ENCODE peak calls at places on chromosome 19, in four cellular contexts. U, I, K and A are unnamed samples. For H3K4me1, the result is how much of the 10 kb centered on the place peaks cover.

GRCh38 chr19:48596679-48597465 is 9.7 kb upstream of the SPACA4 start:
- DNase-seq in U (no peak), I (no peak), K (no peak), A (no peak)

GRCh38 chr19:55550321-55550650 is 4.9 kb upstream of the SBK3 start:
- DNase-seq in U (no peak), I (no peak), K (no peak), A (no peak)

GRCh38 chr19:925087-925911 is 536 bp upstream of the ARID3A start:
- DNase-seq in U (peak), I (peak), K (peak), A (peak)

GRCh38 chr19:41541990-41542584 is 33.9 kb upstream of the CEACAM21 start:
- DNase-seq in U (peak), I (peak), K (peak), A (peak)

GRCh38 chr19:20513179-20513934 is 52.2 kb downstream of the ZNF737 start:
- DNase-seq in U (no peak), I (no peak), K (no peak), A (no peak)

GRCh38 chr19:17054746-17055145 is 20.5 kb downstream of the HAUS8 start:
- DNase-seq in U (no peak), I (no peak), K (no peak), A (no peak)

GRCh38 chr19:28075229-28075628 is 1137.7 kb downstream of the UQCRFS1 start:
- DNase-seq in U (no peak), I (no peak), K (no peak), A (no peak)

GRCh38 chr19:28736528-28736927 is 476.4 kb downstream of the UQCRFS1 start:
- DNase-seq in U (no peak), I (no peak), K (no peak), A (no peak)

DNA sequence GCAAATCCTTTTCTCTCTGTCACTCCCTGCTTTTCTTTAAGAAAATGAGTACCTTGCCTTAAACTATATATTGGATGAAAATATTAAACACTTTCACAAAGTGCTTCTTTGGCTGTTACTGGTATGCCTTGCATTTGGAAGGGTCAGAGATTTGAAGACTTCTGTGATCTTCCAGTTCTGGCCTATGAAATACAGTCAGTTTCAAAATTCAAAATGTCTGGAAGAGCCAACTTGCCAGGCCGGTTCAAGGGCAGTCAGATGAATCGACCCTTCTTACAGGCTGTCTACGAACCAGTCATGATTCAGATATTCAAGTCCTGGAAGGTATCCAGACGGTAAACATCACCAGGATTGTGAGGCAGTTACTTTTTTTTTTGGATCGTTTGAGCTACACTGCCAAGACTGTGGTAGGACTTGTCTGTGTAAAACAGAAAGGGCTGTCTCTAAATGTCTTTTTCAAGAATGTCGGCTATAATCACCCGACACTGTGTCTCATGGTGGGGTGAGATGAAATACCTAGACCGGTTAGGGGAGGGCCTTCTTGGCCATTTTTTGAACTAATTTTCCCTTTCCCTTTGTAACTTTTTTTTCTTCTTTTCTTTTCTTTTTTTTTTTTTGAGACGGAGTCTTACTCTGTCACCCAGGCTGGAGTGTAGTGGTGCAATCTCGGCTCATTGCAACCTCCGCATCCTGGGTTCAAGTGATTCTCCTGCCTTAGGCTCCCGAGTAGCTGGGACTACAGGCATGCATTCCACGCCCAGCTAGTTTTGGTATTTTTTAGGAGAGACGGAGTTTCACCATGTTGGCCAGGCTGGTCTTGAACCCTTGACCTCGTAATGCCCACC is 11.2 kb downstream of the ACTN4 start:
- DNase-seq in U (peak), I (peak), K (no peak), A (peak)
- H3K4me1 ChIP-seq in U (half or more), I (half or more), K (half or more), A (half or more)

GRCh38 chr19:35251456-35251855 is 2.7 kb downstream of the LSR start:
- DNase-seq in U (no peak), I (no peak), K (no peak), A (no peak)

GRCh38 chr19:35249146-35249847 is 495 bp downstream of the LSR start:
- DNase-seq in U (no peak), I (peak), K (peak), A (no peak)

GRCh38 chr19:35248310-35249145 is at the start of gene LSR:
- DNase-seq in U (peak), I (peak), K (peak), A (no peak)

GRCh38 chr19:35247526-35248309 is 1.1 kb upstream of the LSR start:
- DNase-seq in U (peak), I (peak), K (peak), A (no peak)

DNA sequence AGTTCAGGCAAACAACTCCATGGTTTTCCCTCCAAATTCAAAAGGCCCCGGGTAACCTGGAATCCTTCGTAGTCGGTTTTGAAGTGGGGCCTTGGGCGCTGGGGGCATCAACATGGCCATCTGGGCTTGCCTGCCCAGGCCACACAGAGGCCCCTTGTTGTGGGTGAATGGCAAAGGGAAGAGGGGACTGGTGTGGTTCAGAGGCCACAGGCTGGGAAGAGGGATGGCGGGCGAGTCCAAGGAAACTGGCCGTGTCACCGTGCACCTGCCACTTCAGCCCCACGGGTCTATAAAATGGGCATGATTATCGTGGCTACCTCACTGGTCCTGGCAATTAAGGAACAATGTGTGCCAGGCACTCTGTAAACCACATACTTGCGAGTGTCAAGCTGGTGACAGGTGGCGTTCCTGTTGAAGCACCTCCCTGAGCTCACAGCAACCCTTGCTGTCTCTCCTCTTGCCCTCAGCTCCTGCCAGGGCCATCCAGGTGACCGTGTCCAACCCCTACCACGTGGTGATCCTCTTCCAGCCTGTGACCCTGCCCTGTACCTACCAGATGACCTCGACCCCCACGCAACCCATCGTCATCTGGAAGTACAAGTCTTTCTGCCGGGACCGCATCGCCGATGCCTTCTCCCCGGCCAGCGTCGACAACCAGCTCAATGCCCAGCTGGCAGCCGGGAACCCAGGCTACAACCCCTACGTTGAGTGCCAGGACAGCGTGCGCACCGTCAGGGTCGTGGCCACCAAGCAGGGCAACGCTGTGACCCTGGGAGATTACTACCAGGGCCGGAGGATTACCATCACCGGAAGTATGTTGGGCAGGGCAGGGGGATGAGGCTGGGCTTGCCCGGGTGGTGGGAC is 1.3 kb downstream of the LSR start:
- DNase-seq in U (no peak), I (no peak), K (peak), A (no peak)
- H3K4me3 ChIP-seq in U (peak), I (peak), K (peak), A (no peak)

DNA sequence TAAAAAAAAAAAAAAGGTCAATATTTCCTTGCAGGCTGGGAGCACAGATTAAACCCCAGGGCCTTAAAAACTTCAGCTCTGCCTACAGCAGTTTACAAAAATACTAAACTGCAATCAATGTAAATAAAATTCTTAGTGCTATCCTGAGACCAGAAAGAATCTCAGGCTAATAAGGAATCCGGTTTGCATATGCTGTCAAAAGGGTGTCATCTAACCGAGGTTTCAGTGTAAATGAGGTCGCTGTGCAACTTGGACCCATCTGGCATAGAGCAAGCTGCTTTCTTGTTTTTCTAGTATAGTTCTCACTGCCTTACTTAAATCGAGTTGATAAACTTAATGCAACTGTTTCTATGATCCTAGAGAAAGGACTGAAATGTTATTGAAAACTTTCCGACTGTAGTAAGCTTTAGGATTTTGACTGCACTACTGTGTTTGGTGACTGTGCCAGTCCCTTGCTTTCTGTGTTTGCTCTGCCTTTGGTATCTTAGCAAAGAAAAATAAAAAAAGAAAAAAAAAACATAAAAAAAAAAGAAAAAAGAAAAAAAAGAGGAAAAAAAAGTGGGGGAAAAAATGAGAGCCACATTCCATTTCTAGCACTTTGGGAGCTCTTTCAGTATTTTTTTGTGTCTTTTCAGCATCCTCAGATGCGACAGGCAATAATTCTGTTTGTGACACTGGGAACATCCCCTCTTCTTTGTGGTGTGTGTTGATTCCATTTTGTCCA is 340.4 kb downstream of the ZNF536 start:
- DNase-seq in U (no peak), I (no peak), K (no peak), A (peak)
- H3K27ac ChIP-seq in U (no peak), I (no peak), K (no peak), A (peak)

GRCh38 chr19:47225746-47226425 is 5.1 kb downstream of the BBC3 start:
- DNase-seq in U (peak), I (peak), K (peak), A (peak)
- H3K4me1 ChIP-seq in U (under half), I (under half), K (under half), A (under half)

GRCh38 chr19:52114691-52115090 is 19.1 kb upstream of the ZNF841 start:
- DNase-seq in U (no peak), I (no peak), K (no peak), A (no peak)
- H3K4me3 ChIP-seq in U (no peak), I (no peak), K (no peak), A (no peak)